ENCODE peak calls at places on chromosomes 16 and 17, in six cellular contexts. P is heart left ventricle, W is esophagus squamous epithelium, S is A549, T is endothelial cell of umbilical vein, K is stomach. R is an unnamed sample.

GRCh38 chr17:20935740-20936139 is 107.1 kb downstream of the USP22 start:
- DNase-seq in P (no peak), W (no peak), S (peak), T (peak), K (no peak), R (no peak)

GRCh38 chr17:44794699-44795413 is 35.2 kb downstream of the GJC1 start:
- DNase-seq in P (no peak), W (no peak), S (peak), T (peak), K (no peak), R (no peak)

GRCh38 chr17:54891176-54891821 is 9.4 kb upstream of the TOM1L1 start:
- DNase-seq in P (no peak), W (no peak), S (peak), T (peak), K (no peak), R (no peak)

GRCh38 chr17:38572665-38573365 is 32.9 kb downstream of the SRCIN1 start:
- DNase-seq in P (no peak), W (no peak), S (peak), T (no peak), K (peak), R (peak)

GRCh38 chr16:10871157-10871991 is 5.6 kb upstream of the CIITA start:
- DNase-seq in P (no peak), W (no peak), S (no peak), T (no peak), K (peak), R (no peak)

GRCh38 chr17:72461757-72462156 is 340.9 kb downstream of the SOX9 start:
- DNase-seq in P (no peak), W (no peak), S (peak), T (no peak), K (no peak), R (no peak)

GRCh38 chr17:66466933-66467367 is 164.5 kb downstream of the PRKCA start:
- DNase-seq in P (no peak), W (no peak), S (peak), T (peak), K (no peak), R (no peak)

GRCh38 chr17:60640503-60640902 is 37.1 kb upstream of the BCAS3 start:
- DNase-seq in P (no peak), W (no peak), S (peak), T (peak), K (no peak), R (no peak)

GRCh38 chr17:36474571-36474970 is 11.9 kb upstream of the ZNHIT3 start:
- DNase-seq in P (no peak), W (no peak), S (no peak), T (no peak), K (no peak), R (no peak)

GRCh38 chr17:42918902-42919521 is 18.4 kb downstream of the G6PC1 start:
- DNase-seq in P (no peak), W (no peak), S (no peak), T (no peak), K (peak), R (no peak)

GRCh38 chr16:56357765-56358322 is 67.5 kb downstream of the AMFR start:
- DNase-seq in P (no peak), W (no peak), S (no peak), T (no peak), K (peak), R (peak)

GRCh38 chr17:10622610-10623485 is 34.3 kb downstream of the MYH3 start:
- DNase-seq in P (no peak), W (no peak), S (no peak), T (no peak), K (no peak), R (no peak)

DNA sequence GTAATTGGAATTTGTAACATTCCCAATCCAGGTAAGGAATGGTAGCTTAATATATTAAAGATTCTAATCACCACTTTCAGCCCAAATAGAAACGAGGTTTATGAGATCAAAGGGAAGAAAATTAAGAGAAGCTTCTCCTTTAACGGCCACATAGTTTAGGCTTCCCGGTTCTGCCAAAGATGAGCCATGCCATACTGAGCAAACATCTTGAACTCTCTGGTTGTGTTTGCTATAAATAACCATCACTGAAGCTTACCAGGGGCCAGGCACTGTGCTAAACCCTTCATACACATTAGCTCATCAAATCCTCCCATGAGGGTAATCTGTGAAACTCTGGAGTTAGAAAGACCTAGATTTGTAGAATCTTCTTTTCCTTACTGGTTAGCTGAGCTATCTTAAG is 2.8 kb downstream of the MYH11 start:
- DNase-seq in P (no peak), W (no peak), S (no peak), T (no peak), K (no peak), R (no peak)
- H3K4me3 ChIP-seq in P (peak), W (peak), S (no peak), T (no peak), K (peak), R (peak)

GRCh38 chr17:28705074-28705659 is 6.5 kb downstream of the PROCA1 start:
- DNase-seq in P (no peak), W (no peak), S (no peak), T (no peak), K (no peak), R (no peak)

GRCh38 chr17:28705728-28706334 is 5.9 kb downstream of the PROCA1 start:
- DNase-seq in P (no peak), W (no peak), S (no peak), T (no peak), K (no peak), R (no peak)

GRCh38 chr17:28706471-28707338 is 5.0 kb downstream of the PROCA1 start:
- DNase-seq in P (no peak), W (no peak), S (no peak), T (no peak), K (no peak), R (no peak)

GRCh38 chr17:28704219-28704858 is 7.3 kb downstream of the PROCA1 start:
- DNase-seq in P (no peak), W (no peak), S (no peak), T (no peak), K (no peak), R (no peak)

DNA sequence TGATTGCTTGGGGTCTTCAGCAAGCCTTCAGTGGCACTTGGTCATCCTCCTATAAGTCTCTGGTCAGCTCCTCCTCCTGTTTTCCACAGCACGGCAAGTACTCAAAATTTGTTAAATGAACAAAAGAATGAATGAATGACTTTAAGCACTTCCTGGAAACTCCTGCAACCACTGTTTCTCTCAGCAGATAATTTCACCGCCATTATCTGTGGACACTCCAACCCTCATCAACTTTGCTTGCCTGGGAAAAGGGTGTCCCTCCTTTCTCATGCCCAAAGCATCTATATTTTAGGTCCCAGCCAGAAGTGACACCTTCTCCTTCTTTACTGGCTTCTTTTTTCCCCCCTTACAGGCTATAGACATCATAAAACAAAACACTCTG is 4.4 kb downstream of the PROCA1 start:
- DNase-seq in P (no peak), W (no peak), S (no peak), T (no peak), K (no peak), R (no peak)
- TF ChIP-seq CTCF in P (no peak), W (no peak), S (no peak), T (no peak), K (no peak), R (no peak)

GRCh38 chr16:77273-77806 is 685 bp upstream of the MPG start:
- DNase-seq in P (peak), W (no peak), S (peak), T (peak), K (peak), R (peak)

GRCh38 chr16:79146-80054 is 1.4 kb downstream of the MPG start:
- DNase-seq in P (no peak), W (no peak), S (no peak), T (peak), K (no peak), R (no peak)

GRCh38 chr16:77807-78443 is at the start of gene MPG:
- DNase-seq in P (peak), W (no peak), S (peak), T (peak), K (peak), R (peak)

GRCh38 chr16:76535-77272 is 1.3 kb upstream of the MPG start:
- DNase-seq in P (peak), W (no peak), S (no peak), T (peak), K (peak), R (peak)

GRCh38 chr16:78444-79145 is 570 bp downstream of the MPG start:
- DNase-seq in P (no peak), W (no peak), S (no peak), T (peak), K (no peak), R (no peak)
- TF ChIP-seq POLR2A in P (no peak), W (no peak), S (peak), T (no peak), K (no peak), R (no peak)

GRCh38 chr16:66618588-66618987 is 14.1 kb downstream of the CMTM3 start:
- DNase-seq in P (no peak), W (no peak), S (peak), T (peak), K (no peak), R (no peak)
- H3K4me3 ChIP-seq in P (no peak), W (no peak), S (no peak), T (no peak), K (no peak), R (no peak)

GRCh38 chr16:67445913-67446907 is 15.3 kb downstream of the HSD11B2 start:
- DNase-seq in P (peak), W (no peak), S (no peak), T (no peak), K (peak), R (peak)
- TF ChIP-seq CTCF in P (no peak), W (no peak), S (no peak), T (no peak), K (no peak), R (no peak)

DNA sequence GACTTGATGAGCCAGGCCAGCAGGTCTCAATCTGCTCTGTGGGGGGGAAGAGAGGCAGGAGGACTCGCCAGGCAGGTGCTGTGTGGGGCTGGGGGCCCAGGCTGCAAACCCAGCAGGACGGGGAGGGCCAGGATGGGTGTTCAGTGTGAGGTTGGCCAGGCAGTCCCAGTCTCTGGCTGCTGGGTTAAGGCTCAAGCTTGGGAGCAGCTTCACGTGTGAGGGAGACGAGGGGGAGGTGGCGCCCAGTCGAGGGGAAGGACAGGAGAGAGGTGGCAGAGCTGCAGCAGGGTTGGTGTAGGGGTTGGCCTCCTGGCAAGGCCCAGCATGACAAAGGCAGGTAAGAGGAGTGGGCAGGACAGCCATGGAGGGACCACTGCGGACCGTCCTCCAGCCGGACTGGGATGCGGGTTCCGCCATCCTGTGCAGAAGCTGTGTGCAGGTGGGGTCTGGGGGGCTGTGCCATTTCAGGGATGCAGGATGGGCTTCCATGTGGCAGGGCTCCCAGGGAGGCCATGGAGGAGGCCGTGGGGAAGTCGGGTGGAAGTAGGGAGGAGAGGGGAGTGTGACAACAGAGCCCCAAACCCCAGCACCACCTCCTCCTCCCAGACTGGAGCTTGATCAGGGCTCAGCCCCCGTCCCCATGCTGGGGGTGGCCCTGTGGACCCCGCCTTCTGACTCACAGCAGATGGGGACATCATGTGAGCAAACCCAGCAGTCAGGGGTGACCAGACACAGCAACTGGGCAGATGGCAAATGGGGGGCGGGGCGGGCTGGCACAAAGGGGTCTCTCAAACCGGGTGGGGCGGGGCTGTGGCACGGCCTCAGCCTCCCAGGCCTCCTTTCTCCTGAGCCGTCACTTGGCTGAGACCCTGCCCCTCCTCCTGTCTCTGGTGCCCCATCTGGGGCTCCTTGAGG is 2.8 kb downstream of the ADGRG1 start:
- DNase-seq in P (no peak), W (no peak), S (no peak), T (no peak), K (no peak), R (peak)
- TF ChIP-seq POLR2A in P (no peak), W (no peak), S (no peak), T (no peak), K (no peak), R (no peak)

GRCh38 chr17:74296548-74296936 is 22.5 kb downstream of the DNAI2 start:
- DNase-seq in P (peak), W (no peak), S (peak), T (peak), K (peak), R (peak)
- H3K4me3 ChIP-seq in P (no peak), W (no peak), S (no peak), T (no peak), K (no peak), R (no peak)

GRCh38 chr16:35552763-35553162 is 2093.4 kb downstream of the TP53TG3F start:
- DNase-seq in P (no peak), W (no peak), S (no peak), T (no peak), K (no peak), R (peak)
- TF ChIP-seq CTCF in P (no peak), W (no peak), S (no peak), T (no peak), K (no peak), R (no peak)

DNA sequence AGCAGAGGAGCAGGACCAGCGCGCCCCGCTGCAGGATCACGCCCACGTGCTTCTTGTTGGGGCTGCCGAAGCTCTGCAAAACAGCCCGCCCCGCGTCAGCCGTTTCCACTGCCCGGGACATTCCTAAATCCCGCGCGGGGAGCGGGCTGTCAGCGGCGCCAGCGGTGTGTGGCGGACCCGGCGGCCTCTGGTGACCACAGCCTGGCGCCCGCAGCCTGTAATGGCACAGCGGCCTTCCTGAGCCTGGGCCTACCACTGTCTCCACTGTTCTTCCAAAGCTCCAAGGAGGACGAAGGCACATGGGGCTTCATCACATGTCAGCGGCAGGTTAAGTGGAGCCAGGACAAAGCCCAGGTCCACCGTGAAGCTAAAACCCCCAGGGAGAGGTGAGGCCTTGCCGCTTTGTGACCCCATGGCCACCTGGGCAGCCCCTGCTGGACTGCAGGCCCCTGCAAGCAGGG is 2.5 kb downstream of the SLC47A2 start:
- DNase-seq in P (no peak), W (no peak), S (no peak), T (no peak), K (no peak), R (no peak)
- TF ChIP-seq POLR2A in P (no peak), W (no peak), S (no peak), T (no peak), K (no peak), R (no peak)

GRCh38 chr16:53090591-53091507 is 36.1 kb downstream of the CHD9 start:
- DNase-seq in P (peak), W (peak), S (no peak), T (peak), K (peak), R (peak)
- H3K4me3 ChIP-seq in P (no peak), W (peak), S (no peak), T (no peak), K (no peak), R (no peak)